ENCODE peak calls at places on chromosomes 13 and 19, in four cellular contexts. W is HCT116, D is SK-N-SH, Q is GM23338. B is an unnamed sample.

GRCh38 chr13:37485766-37486165 is 112.8 kb downstream of the POSTN start:
- DNase-seq in D (no peak), W (no peak), Q (no peak), B (peak)

GRCh38 chr19:49340069-49340864 is 5.1 kb downstream of the CD37 start:
- DNase-seq in Q (peak), D (no peak), W (no peak), B (peak)

GRCh38 chr13:102777716-102778115 is 4.1 kb upstream of the TEX30 start:
- DNase-seq in Q (no peak), D (no peak), W (no peak), B (no peak)

GRCh38 chr19:55544776-55545439 is 435 bp downstream of the SBK3 start:
- DNase-seq in Q (no peak), W (no peak), D (no peak), B (no peak)

GRCh38 chr19:18388328-18389094 is 2.6 kb downstream of the GDF15 start:
- DNase-seq in W (no peak), D (peak), Q (peak), B (peak)

GRCh38 chr13:39326471-39326870 is 276.5 kb downstream of the LHFPL6 start:
- DNase-seq in Q (no peak), D (no peak), W (no peak), B (no peak)

GRCh38 chr19:58407658-58408151 is 744 bp upstream of the ZNF584 start:
- DNase-seq in Q (peak), W (no peak), D (no peak), B (no peak)

GRCh38 chr13:99136427-99136954 is 64.2 kb upstream of the UBAC2 start:
- DNase-seq in D (no peak), W (no peak), Q (no peak), B (no peak)

GRCh38 chr19:57317503-57317902 is 2.8 kb upstream of the ZNF543 start:
- DNase-seq in Q (peak), D (peak), W (no peak), B (no peak)

GRCh38 chr19:6765738-6766356 is 1.4 kb downstream of the SH2D3A start:
- DNase-seq in W (peak), Q (peak), D (no peak), B (no peak)

DNA sequence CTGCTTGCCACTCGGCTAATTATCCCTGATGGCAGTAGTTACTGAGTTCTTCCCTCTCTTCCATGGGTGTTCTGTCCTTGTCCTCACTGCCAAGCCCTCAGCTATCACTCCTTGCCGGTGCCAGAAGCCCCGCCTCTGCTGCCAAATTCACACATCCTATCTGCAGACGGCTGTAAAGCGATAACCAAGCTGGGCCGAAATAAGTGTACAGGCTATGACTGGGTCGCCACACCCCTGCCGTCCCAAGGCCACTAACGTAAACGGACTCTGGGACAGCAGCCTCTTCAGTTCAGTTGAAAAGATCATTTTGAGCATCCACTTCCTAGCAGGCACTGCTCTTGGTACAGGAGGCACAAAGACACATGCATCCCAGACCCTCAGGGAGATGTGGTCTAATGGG is 13.3 kb downstream of the SLC7A1 start:
- DNase-seq in Q (no peak), D (no peak), W (no peak), B (no peak)
- TF ChIP-seq POLR2AphosphoS5 in Q (no peak), D (no peak), W (no peak), B (no peak)

GRCh38 chr19:19480688-19481087 is 34.7 kb downstream of the TSSK6 start:
- DNase-seq in D (no peak), W (no peak), Q (no peak), B (no peak)

GRCh38 chr19:19485161-19485997 is 30.0 kb downstream of the TSSK6 start:
- DNase-seq in W (no peak), D (no peak), Q (no peak), B (no peak)

GRCh38 chr19:19486343-19487076 is 28.8 kb downstream of the TSSK6 start:
- DNase-seq in D (no peak), W (no peak), Q (no peak), B (no peak)

GRCh38 chr19:19485998-19486290 is 29.4 kb downstream of the TSSK6 start:
- DNase-seq in W (no peak), D (no peak), Q (no peak), B (no peak)

DNA sequence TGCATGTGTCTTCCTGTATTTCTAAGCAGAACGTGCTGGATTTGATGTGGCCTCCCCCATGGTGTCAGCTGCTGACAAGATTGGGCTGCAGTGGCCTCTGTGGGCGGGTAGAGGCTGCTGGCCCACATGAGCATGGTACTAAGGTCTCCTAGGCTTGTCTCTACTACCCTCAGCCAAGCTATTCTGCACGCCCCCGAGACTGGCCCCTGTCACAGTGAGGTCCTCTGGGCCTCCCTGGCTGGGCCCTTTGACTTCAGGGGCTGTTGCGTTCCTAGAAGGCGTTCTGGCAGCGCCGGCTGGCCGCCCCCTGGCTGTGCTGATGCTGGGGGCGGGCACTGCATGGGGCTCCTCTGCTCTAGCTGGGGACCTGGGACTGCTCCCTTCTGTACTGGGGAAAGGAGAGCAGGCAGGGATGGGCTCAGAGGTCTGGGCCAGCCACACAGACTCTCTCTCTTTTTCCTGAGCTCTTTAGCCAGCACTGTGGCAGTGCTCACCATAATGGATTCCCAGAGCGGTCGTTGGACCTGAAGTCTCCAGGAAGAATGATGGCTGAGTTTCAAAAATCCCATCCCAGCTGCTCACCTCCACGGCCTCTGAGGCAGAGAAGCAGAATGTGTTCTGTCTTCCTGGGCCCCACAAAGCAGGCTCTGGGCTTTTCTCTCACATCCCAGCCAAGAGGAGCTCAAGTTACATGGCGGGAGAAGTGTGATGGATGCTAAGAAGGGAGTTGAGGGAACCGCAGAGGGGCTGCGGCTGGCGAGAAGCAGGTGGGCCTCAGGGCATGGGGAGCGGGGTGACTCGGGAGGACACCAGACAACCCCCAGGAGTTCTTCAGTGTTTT is 32.3 kb downstream of the TSSK6 start:
- DNase-seq in W (no peak), Q (no peak), D (no peak), B (no peak)
- H3K4me2 ChIP-seq in W (no peak), Q (no peak), D (no peak), B (no peak)

DNA sequence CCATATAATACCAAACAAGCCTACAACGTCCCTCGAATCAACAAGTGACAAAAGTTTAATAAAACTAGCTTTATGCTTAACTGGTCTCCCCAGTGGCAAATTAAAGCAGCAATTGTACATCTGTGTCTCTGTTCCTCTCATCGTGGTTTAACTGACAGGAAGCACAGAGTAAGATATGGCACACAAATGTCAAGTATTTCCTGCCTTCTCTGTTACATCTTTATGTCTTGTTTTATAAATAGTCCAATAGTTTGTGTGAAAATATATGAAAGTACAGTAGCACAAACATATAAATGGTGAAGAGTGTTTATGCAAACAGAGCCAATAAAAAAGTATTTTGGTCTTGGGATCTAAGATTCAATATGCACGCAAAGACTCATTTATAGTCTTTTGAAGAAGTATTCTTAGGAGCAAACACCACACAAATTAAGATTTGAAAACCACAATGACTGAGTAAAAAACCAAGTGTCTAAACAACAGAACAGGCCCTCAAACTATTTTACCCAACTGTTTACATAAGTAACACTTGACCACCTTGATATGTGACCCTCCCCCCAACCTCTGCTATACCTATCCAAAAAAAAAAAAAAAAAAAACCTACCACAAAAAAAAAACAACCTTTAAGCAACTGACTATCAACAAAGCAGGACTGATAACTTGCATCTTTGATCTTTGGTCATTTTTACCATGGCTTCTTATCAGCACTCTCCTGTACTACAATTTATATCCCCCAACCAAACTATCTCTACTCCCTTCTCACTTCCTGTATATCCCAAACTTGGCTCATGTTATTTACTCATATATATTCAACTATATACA is 14.0 kb downstream of the ELF1 start:
- DNase-seq in D (no peak), W (no peak), Q (no peak), B (peak)
- TF ChIP-seq POLR2AphosphoS5 in D (no peak), W (no peak), Q (no peak), B (no peak)

GRCh38 chr13:27474751-27475268 is 24.4 kb upstream of the MTIF3 start:
- DNase-seq in D (no peak), Q (no peak), W (no peak), B (no peak)
- H3K4me2 ChIP-seq in D (no peak), Q (no peak), W (no peak), B (no peak)

GRCh38 chr19:35054626-35055025 is 13.1 kb downstream of the HPN start:
- DNase-seq in Q (no peak), W (no peak), D (no peak), B (no peak)

GRCh38 chr19:35053667-35054293 is 12.3 kb downstream of the HPN start:
- DNase-seq in W (no peak), D (no peak), Q (no peak), B (no peak)

GRCh38 chr19:35049456-35049855 is 7.9 kb downstream of the HPN start:
- DNase-seq in Q (no peak), W (no peak), D (no peak), B (no peak)

GRCh38 chr19:35052599-35053190 is 11.2 kb downstream of the HPN start:
- DNase-seq in W (no peak), D (no peak), Q (no peak), B (no peak)

GRCh38 chr19:35051796-35052195 is 10.3 kb downstream of the HPN start:
- DNase-seq in Q (no peak), D (no peak), W (no peak), B (no peak)
- TF ChIP-seq POLR2AphosphoS5 in Q (no peak), D (no peak), W (no peak), B (no peak)

DNA sequence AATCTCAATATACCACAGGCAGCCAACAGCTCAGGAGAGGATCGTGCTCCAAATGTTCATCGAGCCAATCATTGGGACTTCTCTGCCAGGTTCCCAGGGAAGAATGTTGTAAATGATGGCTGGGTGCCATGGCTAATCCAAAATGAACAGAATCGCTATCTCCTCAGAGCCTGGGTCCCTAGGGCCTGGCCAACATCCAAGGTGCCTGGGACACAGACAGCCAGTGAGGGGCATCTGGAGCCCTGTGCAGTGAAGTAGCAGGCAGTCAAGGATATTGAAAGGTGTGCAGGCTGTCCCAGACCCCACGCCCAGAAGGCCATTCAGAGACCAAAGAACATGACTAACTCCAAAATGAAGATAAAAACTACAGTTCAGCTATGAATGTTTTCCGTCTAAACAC is 37.7 kb downstream of the BRD4 start:
- DNase-seq in Q (no peak), D (peak), W (no peak), B (no peak)
- H3K4me2 ChIP-seq in Q (peak), D (no peak), W (no peak), B (no peak)

DNA sequence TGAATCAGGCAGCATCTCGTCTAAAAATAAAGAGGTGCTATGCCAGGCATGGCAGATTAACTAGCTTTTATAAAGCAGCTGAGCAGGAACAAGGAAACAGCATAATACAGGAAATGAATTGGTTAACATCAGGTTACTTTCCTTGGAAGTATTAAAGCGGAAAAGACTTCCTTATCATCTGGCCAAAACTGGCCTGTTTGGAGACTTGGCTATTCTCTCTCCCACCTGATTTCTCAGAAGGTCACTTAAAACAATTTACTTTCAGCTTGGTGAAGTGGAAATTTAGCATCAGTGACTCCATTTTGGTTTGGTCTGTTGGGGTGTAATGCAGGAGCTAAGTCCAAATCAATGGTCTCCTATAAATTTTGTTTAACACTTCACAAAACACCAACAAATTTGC is 191.6 kb downstream of the NUFIP1 start:
- DNase-seq in D (no peak), Q (no peak), W (no peak), B (no peak)
- TF ChIP-seq POLR2AphosphoS5 in D (no peak), Q (no peak), W (no peak), B (no peak)

DNA sequence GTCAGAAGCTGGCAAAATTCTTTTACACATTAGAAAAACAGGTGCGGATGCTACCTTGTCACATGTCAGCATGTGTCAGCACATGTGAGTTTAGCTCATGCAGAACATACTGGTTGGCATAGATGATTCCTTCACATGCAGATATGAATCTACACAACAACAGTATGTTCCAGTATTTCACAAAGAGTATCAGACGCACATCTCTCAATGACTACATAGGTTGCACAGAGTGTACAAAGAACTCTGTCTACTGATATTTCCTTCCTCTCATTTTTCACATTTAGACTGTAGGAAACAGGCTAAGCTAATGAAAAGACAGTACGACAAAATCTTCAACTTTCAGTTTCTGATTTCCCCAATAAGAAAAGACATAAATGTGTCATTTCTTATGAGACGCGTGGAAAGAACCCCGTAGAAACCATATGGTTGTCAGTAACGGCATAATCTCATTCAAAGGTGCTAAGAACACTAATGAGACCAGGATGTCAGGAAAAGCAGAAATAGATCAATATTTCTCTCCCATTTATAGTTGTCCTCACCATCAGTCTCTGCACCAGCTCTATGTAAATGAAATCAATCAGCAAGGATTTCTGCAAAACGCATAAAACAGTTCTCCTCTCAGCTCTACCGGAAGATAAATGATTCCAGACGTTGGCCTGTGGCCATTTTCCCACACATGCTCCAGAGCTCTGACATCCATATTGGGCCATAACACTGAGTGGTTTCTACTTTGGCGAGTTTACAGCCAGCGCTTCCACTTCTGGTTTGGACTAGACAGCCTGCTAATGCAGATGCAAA is 81.2 kb downstream of the STARD13 start:
- DNase-seq in D (peak), W (no peak), Q (no peak), B (peak)
- H3K4me2 ChIP-seq in D (peak), W (no peak), Q (no peak), B (peak)

GRCh38 chr19:10551698-10552301 is 8.1 kb downstream of the ATG4D start:
- DNase-seq in Q (peak), W (peak), D (no peak), B (no peak)

GRCh38 chr19:10553087-10553667 is 9.5 kb downstream of the ATG4D start:
- DNase-seq in Q (no peak), D (no peak), W (no peak), B (no peak)

GRCh38 chr19:10553943-10554381 is 10.3 kb downstream of the ATG4D start:
- DNase-seq in Q (no peak), W (no peak), D (no peak), B (no peak)

GRCh38 chr19:10550336-10550735 is 6.6 kb downstream of the ATG4D start:
- DNase-seq in D (no peak), W (no peak), Q (no peak), B (no peak)

DNA sequence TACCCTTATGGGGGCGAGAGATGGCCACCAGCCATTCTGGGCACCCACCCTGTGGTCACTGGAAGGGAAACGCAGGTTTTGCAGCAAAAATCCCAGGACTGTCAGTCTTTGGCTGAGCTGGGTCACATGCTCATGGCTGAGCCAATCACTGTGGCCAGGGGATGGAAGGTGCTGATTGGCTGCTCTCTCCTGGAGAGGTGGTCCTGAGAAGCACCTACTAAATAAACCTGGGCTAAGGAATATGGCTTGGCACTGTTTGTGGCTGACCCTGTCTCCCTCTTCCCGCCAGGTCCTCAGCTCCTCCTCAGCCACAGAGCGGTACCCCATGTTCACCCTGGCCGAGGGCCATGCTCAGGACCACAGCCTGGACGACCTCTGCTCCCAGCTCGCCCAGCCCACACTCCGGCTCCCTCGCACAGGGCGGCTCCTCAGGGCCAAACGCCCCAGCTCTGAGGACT is 8.9 kb downstream of the ATG4D start:
- DNase-seq in W (no peak), D (peak), Q (peak), B (no peak)
- TF ChIP-seq POLR2AphosphoS5 in W (peak), D (peak), Q (no peak), B (no peak)